ENCODE peak calls at places on chromosomes 6 and 20, in nine cellular contexts. C is HFFc6, F is pancreas, T is H4, P is B cell, W is fibroblast of pulmonary artery, E is COLO829, I is cardiac muscle cell, O is AG08396. J is an unnamed sample.

GRCh38 chr20:41185013-41185757 is 47.8 kb downstream of the PLCG1 start:
- DNase-seq in O (no peak), W (no peak), I (no peak), T (no peak), C (no peak), F (no peak), P (no peak), E (no peak), J (no peak)

GRCh38 chr6:111973897-111974639 is 79.8 kb upstream of the CCN6 start:
- DNase-seq in T (no peak), I (peak; percentile 71), W (peak; percentile 77), O (no peak), E (no peak), F (no peak), P (no peak), C (peak; percentile 57), J (no peak)

GRCh38 chr20:32321390-32321789 is 36.7 kb upstream of the ASXL1 start:
- DNase-seq in C (no peak), W (no peak), I (no peak), P (no peak), E (no peak), T (no peak), F (no peak), O (no peak), J (peak; percentile 40)

GRCh38 chr6:56024931-56025330 is 149.5 kb upstream of the BMP5 start:
- DNase-seq in C (no peak), E (no peak), F (no peak), O (no peak), W (no peak), P (no peak), T (no peak), I (no peak), J (no peak)

GRCh38 chr6:13075491-13075845 is 252.9 kb downstream of the TBC1D7 start:
- DNase-seq in T (no peak), C (no peak), F (no peak), P (no peak), I (no peak), W (no peak), O (no peak), E (no peak), J (no peak)

GRCh38 chr20:46406986-46407670 is 713 bp upstream of the ELMO2 start:
- DNase-seq in I (peak; percentile 19), F (peak; percentile 89), E (no peak), C (peak; percentile 20), W (peak; percentile 18), O (no peak), T (peak; percentile 15), P (peak; percentile 60), J (no peak)

GRCh38 chr20:59032713-59033059 is 551 bp upstream of the ATP5F1E start:
- DNase-seq in F (no peak), I (peak; percentile 42), T (peak; percentile 26), E (no peak), W (no peak), O (peak; percentile 52), P (no peak), C (peak; percentile 20), J (no peak)

GRCh38 chr20:607476-607875 is 2.6 kb downstream of the TCF15 start:
- DNase-seq in T (no peak), E (no peak), P (no peak), C (no peak), F (no peak), O (no peak), W (no peak), I (no peak), J (no peak)

GRCh38 chr6:160801418-160801817 is 99.4 kb downstream of the PLG start:
- DNase-seq in O (no peak), E (no peak), C (no peak), W (no peak), T (no peak), P (no peak), F (no peak), I (no peak), J (no peak)

GRCh38 chr6:139161169-139161568 is 26.3 kb downstream of the HECA start:
- DNase-seq in P (peak; percentile 41), I (no peak), T (peak; percentile 75), O (peak; percentile 51), E (no peak), F (no peak), C (no peak), W (no peak), J (no peak)

GRCh38 chr6:6656287-6656686 is 67.8 kb downstream of the LY86 start:
- DNase-seq in T (no peak), W (no peak), P (no peak), C (no peak), E (no peak), F (no peak), O (no peak), I (no peak), J (no peak)